ENCODE peak calls at places on chromosomes 5 and 9, in six cellular contexts. L is IMR-90, J is K562, Q is A549, N is HepG2, H is GM12878. T is an unnamed sample.

GRCh38 chr5:22541037-22541436 is 312.1 kb downstream of the CDH12 start:
- DNase-seq in J (no peak), Q (no peak), N (no peak), H (no peak), L (no peak), T (peak)

GRCh38 chr5:141521244-141521781 is 32.4 kb downstream of the PCDHGC5 start:
- DNase-seq in N (peak), H (no peak), Q (peak), J (no peak), L (peak), T (no peak)

GRCh38 chr5:169287529-169287928 is 13.4 kb downstream of the SLIT3 start:
- DNase-seq in H (no peak), Q (no peak), J (no peak), N (no peak), L (no peak), T (no peak)

GRCh38 chr9:100437860-100438805 is 11.2 kb downstream of the MSANTD3 start:
- DNase-seq in L (peak), N (peak), H (no peak), J (peak), Q (peak), T (peak)

GRCh38 chr9:89743576-89744254 is 138.9 kb downstream of the GADD45G start:
- DNase-seq in J (no peak), N (no peak), H (peak), L (no peak), Q (no peak), T (no peak)

GRCh38 chr9:1005043-1005667 is 28.7 kb downstream of the DMRT3 start:
- DNase-seq in J (peak), Q (peak), H (peak), N (peak), L (peak), T (no peak)

GRCh38 chr5:98275980-98276379 is 497.5 kb upstream of the RGMB start:
- DNase-seq in J (no peak), Q (no peak), L (no peak), N (no peak), H (no peak), T (no peak)

GRCh38 chr5:56638768-56639238 is 176.5 kb upstream of the MAP3K1 start:
- DNase-seq in H (no peak), Q (no peak), L (no peak), J (no peak), N (no peak), T (no peak)

GRCh38 chr9:130418776-130419175 is 26.0 kb upstream of the ASS1 start:
- DNase-seq in H (no peak), N (no peak), Q (no peak), L (no peak), J (no peak), T (no peak)

GRCh38 chr5:2755811-2756210 is 4.3 kb upstream of the IRX2 start:
- DNase-seq in Q (no peak), J (no peak), L (no peak), N (no peak), H (no peak), T (no peak)

GRCh38 chr5:104650313-104650712 is 1087.7 kb upstream of the NUDT12 start:
- DNase-seq in Q (no peak), L (no peak), H (no peak), J (no peak), N (no peak), T (no peak)

GRCh38 chr5:124952079-124952478 is 205.6 kb upstream of the ZNF608 start:
- DNase-seq in H (peak), J (no peak), L (peak), N (no peak), Q (no peak), T (no peak)

GRCh38 chr5:82620957-82621600 is 342.9 kb upstream of the RPS23 start:
- DNase-seq in Q (no peak), J (no peak), L (no peak), H (no peak), N (no peak), T (no peak)

GRCh38 chr5:1329111-1329579 is 15.8 kb downstream of the CLPTM1L start:
- DNase-seq in L (no peak), N (no peak), H (no peak), Q (no peak), J (no peak), T (no peak)

GRCh38 chr9:105405514-105406131 is 42.2 kb upstream of the FSD1L start:
- DNase-seq in J (no peak), Q (no peak), H (peak), L (peak), N (no peak), T (no peak)

GRCh38 chr9:99134893-99135341 is 30.0 kb downstream of the TGFBR1 start:
- DNase-seq in L (peak), N (no peak), Q (no peak), H (peak), J (no peak), T (no peak)
- TF ChIP-seq BHLHE40 in L (no peak), N (no peak), Q (no peak), H (no peak), J (no peak), T (no peak)

DNA sequence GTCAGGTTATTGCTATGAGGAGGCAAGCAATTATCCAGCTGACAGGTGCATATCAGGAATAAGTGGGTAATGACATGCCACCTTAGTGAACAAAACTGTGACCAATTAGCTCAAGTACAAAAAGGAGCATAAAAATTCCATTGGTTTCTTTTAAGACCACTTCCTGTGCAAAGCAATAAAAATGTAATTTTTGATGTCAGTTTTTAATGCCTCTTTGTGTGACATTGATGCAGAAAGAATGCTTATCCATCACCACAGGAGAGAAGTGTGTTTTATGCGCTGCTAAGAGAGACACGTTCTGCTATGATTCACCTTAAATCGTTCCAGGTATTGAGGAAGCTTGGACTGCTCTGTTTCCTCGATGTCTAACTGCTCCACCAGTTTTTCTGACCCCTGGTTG is 96.7 kb downstream of the MRPS27 start:
- DNase-seq in N (no peak), L (no peak), Q (no peak), H (no peak), J (no peak), T (no peak)
- TF ChIP-seq BHLHE40 in N (no peak), L (no peak), Q (no peak), H (no peak), J (no peak), T (no peak)

GRCh38 chr9:112193562-112194288 is 18.6 kb upstream of the SUSD1 start:
- DNase-seq in L (no peak), J (no peak), N (no peak), Q (no peak), H (no peak), T (no peak)
- TF ChIP-seq BHLHE40 in L (no peak), J (no peak), N (no peak), Q (no peak), H (no peak), T (no peak)

GRCh38 chr9:136237486-136238341 is 7.9 kb downstream of the QSOX2 start:
- DNase-seq in J (peak), H (no peak), N (no peak), L (no peak), Q (no peak), T (no peak)

GRCh38 chr9:136239963-136240330 is 5.7 kb downstream of the QSOX2 start:
- DNase-seq in N (no peak), J (no peak), H (peak), L (no peak), Q (no peak), T (no peak)

GRCh38 chr9:136235709-136236455 is 9.7 kb downstream of the QSOX2 start:
- DNase-seq in N (no peak), J (no peak), H (no peak), Q (no peak), L (no peak), T (no peak)

GRCh38 chr9:136239135-136239962 is 6.3 kb downstream of the QSOX2 start:
- DNase-seq in H (no peak), Q (no peak), J (no peak), N (no peak), L (no peak), T (no peak)

GRCh38 chr9:136238342-136238732 is 7.3 kb downstream of the QSOX2 start:
- DNase-seq in H (no peak), L (no peak), Q (no peak), N (no peak), J (no peak), T (no peak)
- TF ChIP-seq BHLHE40 in H (no peak), L (no peak), Q (no peak), N (no peak), J (no peak), T (no peak)

DNA sequence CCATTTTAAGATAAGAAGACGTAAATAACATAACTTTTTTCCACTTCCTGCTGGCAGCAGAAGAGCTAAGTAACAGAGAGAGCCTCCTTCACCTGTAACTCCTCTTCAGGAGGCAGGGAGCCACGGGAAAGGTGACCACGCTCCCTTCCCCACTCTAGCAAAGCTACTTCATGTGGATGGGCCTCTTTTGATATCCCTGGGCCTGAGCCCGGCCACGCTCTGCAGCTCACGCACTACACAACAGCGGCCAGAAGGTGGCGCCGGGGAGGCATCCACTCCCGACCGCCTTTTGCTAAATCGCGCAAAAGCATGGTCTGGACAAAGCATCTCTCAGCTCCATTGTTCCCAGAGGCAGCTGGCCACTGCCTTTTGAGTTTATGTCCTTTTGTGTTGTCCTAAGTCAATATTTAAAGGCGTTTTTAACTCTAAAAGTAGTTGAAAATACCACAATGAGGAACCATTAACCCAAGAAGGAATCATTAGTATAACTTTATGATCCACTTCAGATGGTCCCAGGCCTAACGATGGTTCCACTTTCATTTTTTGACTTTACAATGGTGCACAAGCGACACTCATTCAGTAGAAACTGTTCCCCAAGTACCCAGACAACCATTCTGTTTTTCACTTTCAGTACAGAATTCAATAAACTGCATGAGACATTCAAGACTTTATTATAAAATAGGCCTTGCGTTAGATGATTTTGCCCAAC is 23.6 kb downstream of the CMBL start:
- DNase-seq in L (peak), Q (peak), N (peak), H (peak), J (peak), T (peak)
- TF ChIP-seq BHLHE40 in L (no peak), Q (no peak), N (no peak), H (no peak), J (peak), T (no peak)

GRCh38 chr5:137575847-137576246 is 76.7 kb upstream of the SPOCK1 start:
- DNase-seq in H (no peak), L (no peak), J (no peak), N (no peak), Q (no peak), T (no peak)
- TF ChIP-seq BHLHE40 in H (no peak), L (no peak), J (no peak), N (no peak), Q (no peak), T (no peak)

GRCh38 chr9:131693163-131693562 is 46.7 kb downstream of the RAPGEF1 start:
- DNase-seq in J (no peak), N (no peak), Q (no peak), L (no peak), H (no peak), T (no peak)

GRCh38 chr9:131693651-131694597 is 46.0 kb downstream of the RAPGEF1 start:
- DNase-seq in H (no peak), J (no peak), N (no peak), L (no peak), Q (no peak), T (no peak)

GRCh38 chr9:131696163-131696439 is 43.8 kb downstream of the RAPGEF1 start:
- DNase-seq in L (no peak), J (no peak), N (no peak), H (no peak), Q (no peak), T (no peak)

GRCh38 chr9:131697097-131697496 is 42.8 kb downstream of the RAPGEF1 start:
- DNase-seq in H (no peak), N (no peak), L (peak), Q (no peak), J (no peak), T (no peak)

DNA sequence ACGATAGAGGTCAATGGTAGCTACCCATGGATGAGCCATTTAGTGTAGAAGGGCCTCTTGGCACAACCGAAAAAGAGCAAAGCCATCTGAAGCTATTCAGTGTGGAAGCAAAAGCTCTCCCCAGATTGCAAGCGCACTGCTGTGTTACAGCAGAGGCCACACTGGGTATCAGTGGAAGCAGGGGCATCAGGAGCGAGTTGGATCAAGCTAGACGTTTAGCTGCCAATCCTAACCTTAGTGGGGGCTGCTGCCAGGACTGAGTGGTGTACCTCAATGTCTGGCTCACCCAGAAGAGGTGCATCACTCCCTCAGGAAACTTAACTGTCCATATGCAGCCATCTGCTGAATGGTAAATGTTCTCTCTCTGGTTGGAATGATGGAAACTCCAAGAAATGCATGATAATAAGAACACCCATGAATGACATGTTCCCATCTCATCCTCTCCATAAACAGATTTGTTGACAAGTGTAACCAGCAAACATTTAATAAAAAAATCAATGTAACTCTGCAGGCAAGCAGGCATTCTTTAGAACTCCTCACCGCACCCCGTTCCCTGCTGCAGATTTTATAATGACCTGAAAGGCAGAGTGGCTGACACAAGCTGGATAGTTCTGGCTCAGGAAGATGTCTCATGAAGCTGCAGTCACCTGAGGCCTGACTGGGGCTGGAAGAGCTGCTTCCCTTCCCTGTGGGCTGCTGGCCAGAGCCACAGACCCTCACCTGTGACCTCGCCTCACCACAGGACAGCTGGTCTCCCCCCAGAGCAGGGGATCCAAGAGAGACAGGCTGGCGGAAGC is 44.3 kb downstream of the RAPGEF1 start:
- DNase-seq in J (no peak), H (no peak), L (no peak), N (no peak), Q (no peak), T (no peak)
- TF ChIP-seq BHLHE40 in J (no peak), H (no peak), L (no peak), N (no peak), Q (no peak), T (no peak)